ENCODE peak calls at places on chromosomes 16 and 17, in seven cellular contexts. One of them, this sample, is unnamed.

GRCh38 chr16:66658143-66658859 is 38.2 kb downstream of the CMTM4 start:
- DNase-seq in kidney glomerular epithelial cell: no peak
- DNase-seq in left kidney: no peak
- DNase-seq in fibroblast of mammary gland: no peak
- DNase-seq in activated CD8-positive, alpha-beta memory T cell treated with anti-CD3 and anti-CD28 coated beads for 1 hour: no peak
- DNase-seq in body of pancreas: no peak
- DNase-seq in stimulated activated CD8-positive, alpha-beta memory T cell treated with anti-CD3 and anti-CD28 coated beads, Interleukin-7, amount 100 ng/mL, for 1 hour: no peak
- DNase-seq in this sample: no peak

GRCh38 chr16:20987049-20987448 is 86.5 kb downstream of the LYRM1 start:
- DNase-seq in stimulated activated CD8-positive, alpha-beta memory T cell treated with anti-CD3 and anti-CD28 coated beads, Interleukin-7, amount 100 ng/mL, for 1 hour: no peak
- DNase-seq in body of pancreas: no peak
- DNase-seq in kidney glomerular epithelial cell: no peak
- DNase-seq in left kidney: no peak
- DNase-seq in fibroblast of mammary gland: no peak
- DNase-seq in activated CD8-positive, alpha-beta memory T cell treated with anti-CD3 and anti-CD28 coated beads for 1 hour: no peak
- DNase-seq in this sample: no peak

GRCh38 chr17:43701318-43701743 is 39.6 kb upstream of the MEOX1 start:
- DNase-seq in fibroblast of mammary gland: peak; percentile 85
- DNase-seq in kidney glomerular epithelial cell: peak; percentile 17
- DNase-seq in left kidney: no peak
- DNase-seq in body of pancreas: peak; percentile 13
- DNase-seq in stimulated activated CD8-positive, alpha-beta memory T cell treated with anti-CD3 and anti-CD28 coated beads, Interleukin-7, amount 100 ng/mL, for 1 hour: peak; percentile 21
- DNase-seq in activated CD8-positive, alpha-beta memory T cell treated with anti-CD3 and anti-CD28 coated beads for 1 hour: no peak
- DNase-seq in this sample: peak; percentile 55

GRCh38 chr16:77190190-77190477 is 856 bp upstream of the MON1B start:
- DNase-seq in kidney glomerular epithelial cell: no peak
- DNase-seq in activated CD8-positive, alpha-beta memory T cell treated with anti-CD3 and anti-CD28 coated beads for 1 hour: no peak
- DNase-seq in body of pancreas: no peak
- DNase-seq in stimulated activated CD8-positive, alpha-beta memory T cell treated with anti-CD3 and anti-CD28 coated beads, Interleukin-7, amount 100 ng/mL, for 1 hour: no peak
- DNase-seq in fibroblast of mammary gland: no peak
- DNase-seq in left kidney: no peak
- DNase-seq in this sample: no peak

GRCh38 chr17:74361613-74362391 is at the start of gene BTBD17:
- DNase-seq in left kidney: peak; percentile 79
- DNase-seq in stimulated activated CD8-positive, alpha-beta memory T cell treated with anti-CD3 and anti-CD28 coated beads, Interleukin-7, amount 100 ng/mL, for 1 hour: no peak
- DNase-seq in body of pancreas: peak; percentile 54
- DNase-seq in kidney glomerular epithelial cell: peak; percentile 5
- DNase-seq in activated CD8-positive, alpha-beta memory T cell treated with anti-CD3 and anti-CD28 coated beads for 1 hour: no peak
- DNase-seq in fibroblast of mammary gland: no peak
- DNase-seq in this sample: no peak

GRCh38 chr17:73899839-73900238 is 255.6 kb upstream of the SDK2 start:
- DNase-seq in fibroblast of mammary gland: no peak
- DNase-seq in body of pancreas: no peak
- DNase-seq in left kidney: no peak
- DNase-seq in kidney glomerular epithelial cell: no peak
- DNase-seq in activated CD8-positive, alpha-beta memory T cell treated with anti-CD3 and anti-CD28 coated beads for 1 hour: no peak
- DNase-seq in stimulated activated CD8-positive, alpha-beta memory T cell treated with anti-CD3 and anti-CD28 coated beads, Interleukin-7, amount 100 ng/mL, for 1 hour: no peak
- DNase-seq in this sample: no peak

GRCh38 chr16:1771864-1772361 is 570 bp upstream of the NME3 start:
- DNase-seq in body of pancreas: no peak
- DNase-seq in activated CD8-positive, alpha-beta memory T cell treated with anti-CD3 and anti-CD28 coated beads for 1 hour: no peak
- DNase-seq in kidney glomerular epithelial cell: no peak
- DNase-seq in left kidney: no peak
- DNase-seq in fibroblast of mammary gland: no peak
- DNase-seq in stimulated activated CD8-positive, alpha-beta memory T cell treated with anti-CD3 and anti-CD28 coated beads, Interleukin-7, amount 100 ng/mL, for 1 hour: no peak
- DNase-seq in this sample: no peak

GRCh38 chr16:12569061-12569460 is 234.6 kb downstream of the CPPED1 start:
- DNase-seq in body of pancreas: no peak
- DNase-seq in left kidney: no peak
- DNase-seq in stimulated activated CD8-positive, alpha-beta memory T cell treated with anti-CD3 and anti-CD28 coated beads, Interleukin-7, amount 100 ng/mL, for 1 hour: no peak
- DNase-seq in activated CD8-positive, alpha-beta memory T cell treated with anti-CD3 and anti-CD28 coated beads for 1 hour: no peak
- DNase-seq in kidney glomerular epithelial cell: no peak
- DNase-seq in fibroblast of mammary gland: no peak
- DNase-seq in this sample: no peak

GRCh38 chr17:6304894-6305612 is 129.9 kb downstream of the AIPL1 start:
- DNase-seq in left kidney: peak; percentile 48
- DNase-seq in kidney glomerular epithelial cell: peak; percentile 0
- DNase-seq in fibroblast of mammary gland: no peak
- DNase-seq in stimulated activated CD8-positive, alpha-beta memory T cell treated with anti-CD3 and anti-CD28 coated beads, Interleukin-7, amount 100 ng/mL, for 1 hour: no peak
- DNase-seq in body of pancreas: peak; percentile 6
- DNase-seq in activated CD8-positive, alpha-beta memory T cell treated with anti-CD3 and anti-CD28 coated beads for 1 hour: no peak
- DNase-seq in this sample: no peak

GRCh38 chr17:78394209-78394608 is 15.8 kb downstream of the PGS1 start:
- DNase-seq in fibroblast of mammary gland: no peak
- DNase-seq in activated CD8-positive, alpha-beta memory T cell treated with anti-CD3 and anti-CD28 coated beads for 1 hour: no peak
- DNase-seq in left kidney: peak; percentile 77
- DNase-seq in body of pancreas: no peak
- DNase-seq in stimulated activated CD8-positive, alpha-beta memory T cell treated with anti-CD3 and anti-CD28 coated beads, Interleukin-7, amount 100 ng/mL, for 1 hour: no peak
- DNase-seq in kidney glomerular epithelial cell: no peak
- DNase-seq in this sample: no peak

GRCh38 chr17:65294184-65294719 is 157.1 kb downstream of the RGS9 start:
- DNase-seq in kidney glomerular epithelial cell: peak; percentile 41
- DNase-seq in stimulated activated CD8-positive, alpha-beta memory T cell treated with anti-CD3 and anti-CD28 coated beads, Interleukin-7, amount 100 ng/mL, for 1 hour: peak; percentile 11
- DNase-seq in fibroblast of mammary gland: peak; percentile 70
- DNase-seq in body of pancreas: peak; percentile 69
- DNase-seq in left kidney: peak; percentile 88
- DNase-seq in activated CD8-positive, alpha-beta memory T cell treated with anti-CD3 and anti-CD28 coated beads for 1 hour: peak; percentile 25
- DNase-seq in this sample: peak; percentile 51

GRCh38 chr17:81479175-81479574 is 33.4 kb downstream of the ACTG1 start:
- DNase-seq in activated CD8-positive, alpha-beta memory T cell treated with anti-CD3 and anti-CD28 coated beads for 1 hour: no peak
- DNase-seq in left kidney: peak; percentile 70
- DNase-seq in fibroblast of mammary gland: no peak
- DNase-seq in kidney glomerular epithelial cell: no peak
- DNase-seq in body of pancreas: no peak
- DNase-seq in stimulated activated CD8-positive, alpha-beta memory T cell treated with anti-CD3 and anti-CD28 coated beads, Interleukin-7, amount 100 ng/mL, for 1 hour: no peak
- DNase-seq in this sample: no peak

GRCh38 chr16:15701975-15702970 is 52.2 kb downstream of the NDE1 start:
- DNase-seq in left kidney: peak; percentile 7
- DNase-seq in kidney glomerular epithelial cell: no peak
- DNase-seq in stimulated activated CD8-positive, alpha-beta memory T cell treated with anti-CD3 and anti-CD28 coated beads, Interleukin-7, amount 100 ng/mL, for 1 hour: no peak
- DNase-seq in fibroblast of mammary gland: peak; percentile 68
- DNase-seq in activated CD8-positive, alpha-beta memory T cell treated with anti-CD3 and anti-CD28 coated beads for 1 hour: no peak
- DNase-seq in body of pancreas: no peak
- DNase-seq in this sample: peak; percentile 9

GRCh38 chr17:81400939-81401726 is 5.9 kb downstream of the BAHCC1 start:
- DNase-seq in fibroblast of mammary gland: no peak
- DNase-seq in body of pancreas: no peak
- DNase-seq in kidney glomerular epithelial cell: no peak
- DNase-seq in left kidney: peak; percentile 50
- DNase-seq in activated CD8-positive, alpha-beta memory T cell treated with anti-CD3 and anti-CD28 coated beads for 1 hour: no peak
- DNase-seq in stimulated activated CD8-positive, alpha-beta memory T cell treated with anti-CD3 and anti-CD28 coated beads, Interleukin-7, amount 100 ng/mL, for 1 hour: no peak
- DNase-seq in this sample: no peak

This sample was measured in amniotic stem cell.